ENCODE peak calls at places on chromosome 3, in five cellular contexts. F, X, Y, T and D are unnamed samples.

GRCh38 chr3:79968418-79968817 is 200.6 kb upstream of the ROBO1 start:
- DNase-seq in T (no peak), X (no peak), Y (no peak), F (no peak), D (no peak)

GRCh38 chr3:189531271-189531670 is 99.9 kb upstream of the TP63 start:
- DNase-seq in F (no peak), Y (no peak), T (no peak), X (no peak), D (no peak)

GRCh38 chr3:24494616-24495333 is at the start of gene THRB:
- DNase-seq in F (no peak), X (peak; percentile 61), Y (peak; percentile 1), T (peak; percentile 81), D (no peak)

GRCh38 chr3:178485756-178486155 is 50.5 kb upstream of the KCNMB2 start:
- DNase-seq in T (no peak), X (no peak), F (no peak), Y (no peak), D (no peak)

GRCh38 chr3:190686011-190686410 is 172.1 kb downstream of the IL1RAP start:
- DNase-seq in T (no peak), Y (no peak), F (no peak), X (no peak), D (no peak)

GRCh38 chr3:31908391-31909097 is 72.5 kb downstream of the OSBPL10 start:
- DNase-seq in Y (no peak), X (no peak), F (no peak), T (no peak), D (no peak)

GRCh38 chr3:116176974-116177555 is 268.2 kb downstream of the LSAMP start:
- DNase-seq in F (no peak), T (no peak), Y (no peak), X (no peak), D (no peak)

GRCh38 chr3:184066211-184066610 is 13.4 kb downstream of the HTR3C start:
- DNase-seq in T (no peak), F (no peak), Y (no peak), X (no peak), D (no peak)

GRCh38 chr3:119508172-119508845 is 10.0 kb downstream of the TIMMDC1 start:
- DNase-seq in T (no peak), F (no peak), Y (peak; percentile 15), X (no peak), D (no peak)

GRCh38 chr3:150544726-150545125 is 1.6 kb downstream of the SERP1 start:
- DNase-seq in F (no peak), T (no peak), X (no peak), Y (no peak), D (no peak)

GRCh38 chr3:52401021-52401420 is 43.9 kb downstream of the SEMA3G start:
- DNase-seq in T (peak; percentile 13), F (no peak), X (no peak), Y (no peak), D (no peak)

GRCh38 chr3:55160241-55160877 is 232.5 kb upstream of the LRTM1 start:
- DNase-seq in F (no peak), Y (no peak), X (no peak), T (no peak), D (peak; percentile 100)

GRCh38 chr3:41111011-41111410 is 88.3 kb upstream of the CTNNB1 start:
- DNase-seq in X (no peak), T (no peak), F (no peak), Y (no peak), D (no peak)

GRCh38 chr3:46711770-46712169 is 5.9 kb downstream of the PRSS50 start:
- DNase-seq in Y (no peak), F (no peak), T (no peak), X (no peak), D (no peak)

GRCh38 chr3:176595307-176595706 is 602.0 kb downstream of the TBL1XR1 start:
- DNase-seq in X (no peak), Y (no peak), T (no peak), F (no peak), D (no peak)

GRCh38 chr3:10932596-10932995 is 60.0 kb upstream of the SLC6A1 start:
- DNase-seq in Y (no peak), X (no peak), F (no peak), T (no peak), D (no peak)

GRCh38 chr3:126125341-126125740 is 41.4 kb upstream of the SLC41A3 start:
- DNase-seq in X (no peak), Y (no peak), F (no peak), T (peak; percentile 3), D (no peak)

GRCh38 chr3:8509961-8510360 is 8.3 kb downstream of the LMCD1 start:
- DNase-seq in F (no peak), Y (no peak), T (no peak), X (no peak), D (no peak)

GRCh38 chr3:81676706-81677456 is 84.6 kb downstream of the GBE1 start:
- DNase-seq in X (no peak), F (no peak), Y (no peak), T (no peak), D (no peak)

GRCh38 chr3:9704343-9705322 is 1.0 kb downstream of the CPNE9 start:
- DNase-seq in T (peak; percentile 47), X (no peak), F (no peak), Y (no peak), D (no peak)

GRCh38 chr3:190318666-190319065 is 3.6 kb downstream of the CLDN1 start:
- DNase-seq in X (no peak), T (no peak), Y (no peak), F (no peak), D (no peak)

GRCh38 chr3:49133226-49133951 is 539 bp upstream of the LAMB2 start:
- DNase-seq in Y (no peak), X (peak; percentile 74), F (peak; percentile 34), T (peak; percentile 78), D (peak; percentile 77)

GRCh38 chr3:149489060-149489690 is 14.7 kb downstream of the TM4SF4 start:
- DNase-seq in Y (no peak), T (no peak), F (peak; percentile 22), X (no peak), D (no peak)

GRCh38 chr3:28343144-28343543 is 5.4 kb upstream of the ZCWPW2 start:
- DNase-seq in X (no peak), T (no peak), F (no peak), Y (no peak), D (no peak)

GRCh38 chr3:59480486-59480995 is 430.7 kb upstream of the CFAP20DC start:
- DNase-seq in X (no peak), T (no peak), F (no peak), Y (no peak), D (peak; percentile 55)

GRCh38 chr3:57544181-57545125 is at the start of gene DNAH12:
- DNase-seq in X (no peak), Y (no peak), F (peak; percentile 16), T (peak; percentile 82), D (no peak)

GRCh38 chr3:126886217-126886616 is 96.7 kb upstream of the PLXNA1 start:
- DNase-seq in T (no peak), X (no peak), F (no peak), Y (no peak), D (no peak)

GRCh38 chr3:56747150-56747549 is 54.6 kb downstream of the ARHGEF3 start:
- DNase-seq in Y (no peak), F (no peak), X (no peak), T (no peak), D (no peak)

GRCh38 chr3:101643861-101644613 is 32.9 kb downstream of the ZBTB11 start:
- DNase-seq in T (no peak), X (no peak), F (no peak), Y (peak; percentile 16), D (peak; percentile 41)

GRCh38 chr3:167750273-167750971 is 14.9 kb downstream of the SERPINI1 start:
- DNase-seq in T (no peak), X (no peak), F (no peak), Y (no peak), D (no peak)

GRCh38 chr3:78139166-78139565 is 1099.3 kb downstream of the ROBO2 start:
- DNase-seq in F (no peak), X (no peak), Y (no peak), T (no peak), D (no peak)